ENCODE peak calls at places on chromosome 16, in ten cellular contexts. H, I, U, M, G, Y, S, F, N and P are unnamed samples.

GRCh38 chr16:50797456-50797855 is 55.6 kb downstream of the CYLD start:
- DNase-seq in H (no peak), I (no peak), U (no peak), M (no peak), G (no peak), Y (no peak), S (no peak), F (no peak), N (no peak), P (no peak)

GRCh38 chr16:67169011-67169451 is 1.3 kb upstream of the NOL3 start:
- DNase-seq in H (no peak), I (no peak), U (no peak), M (no peak), G (no peak), Y (no peak), S (no peak), F (no peak), N (no peak), P (no peak)

GRCh38 chr16:11398851-11399250 is 53.6 kb downstream of the RMI2 start:
- DNase-seq in H (no peak), I (no peak), U (no peak), M (no peak), G (peak), Y (no peak), S (no peak), F (no peak), N (no peak), P (no peak)

GRCh38 chr16:29307598-29308507 is 98.7 kb downstream of the NPIPB11 start:
- DNase-seq in H (no peak), I (no peak), U (no peak), M (no peak), G (peak), Y (no peak), S (no peak), F (no peak), N (no peak), P (no peak)

GRCh38 chr16:60137891-60138290 is 1403.8 kb upstream of the GOT2 start:
- DNase-seq in H (no peak), I (no peak), U (no peak), M (no peak), G (no peak), Y (no peak), S (no peak), F (no peak), N (no peak), P (no peak)

GRCh38 chr16:20147091-20147490 is 73.4 kb upstream of the GPR139 start:
- DNase-seq in H (no peak), I (no peak), U (no peak), M (no peak), G (no peak), Y (no peak), S (no peak), F (no peak), N (no peak), P (no peak)

GRCh38 chr16:3274490-3274889 is 8.8 kb upstream of the ZNF263 start:
- DNase-seq in H (no peak), I (peak), U (no peak), M (no peak), G (no peak), Y (no peak), S (no peak), F (no peak), N (no peak), P (no peak)

GRCh38 chr16:57822018-57822553 is 19.8 kb upstream of the KIFC3 start:
- DNase-seq in H (no peak), I (no peak), U (no peak), M (no peak), G (no peak), Y (no peak), S (no peak), F (no peak), N (no peak), P (no peak)

GRCh38 chr16:75789237-75789636 is 62.9 kb upstream of the CPHXL start:
- DNase-seq in H (peak), I (peak), U (peak), M (no peak), G (no peak), Y (no peak), S (peak), F (peak), N (peak), P (no peak)

GRCh38 chr16:64339052-64339770 is 782.7 kb downstream of the CDH11 start:
- DNase-seq in H (no peak), I (no peak), U (peak), M (no peak), G (no peak), Y (no peak), S (no peak), F (no peak), N (no peak), P (no peak)

GRCh38 chr16:19704321-19705130 is 13.5 kb downstream of the KNOP1 start:
- DNase-seq in H (no peak), I (peak), U (peak), M (no peak), G (no peak), Y (no peak), S (peak), F (no peak), N (no peak), P (no peak)

GRCh38 chr16:14198603-14199002 is 127.5 kb downstream of the MRTFB start:
- DNase-seq in H (peak), I (no peak), U (no peak), M (no peak), G (no peak), Y (no peak), S (no peak), F (no peak), N (no peak), P (no peak)

GRCh38 chr16:66874079-66874775 is 6.1 kb upstream of the PDP2 start:
- DNase-seq in H (no peak), I (no peak), U (no peak), M (no peak), G (no peak), Y (no peak), S (no peak), F (no peak), N (no peak), P (peak)

GRCh38 chr16:50270510-50271147 is 4.3 kb downstream of the ADCY7 start:
- DNase-seq in H (no peak), I (no peak), U (no peak), M (no peak), G (peak), Y (no peak), S (no peak), F (no peak), N (no peak), P (no peak)